ENCODE peak calls at places on chromosomes 7 and 10, in four cellular contexts. One of them, this sample, is unnamed.

GRCh38 chr10:13348216-13349017 is at the start of gene SEPHS1:
- DNase-seq in ovary: peak; percentile 60
- DNase-seq in cardiac fibroblast: peak; percentile 82
- DNase-seq in tibial nerve: peak; percentile 27
- DNase-seq in this sample: peak; percentile 68

GRCh38 chr7:36303202-36304098 is 86.2 kb upstream of the ANLN start:
- DNase-seq in tibial nerve: peak; percentile 79
- DNase-seq in ovary: peak; percentile 78
- DNase-seq in cardiac fibroblast: peak; percentile 94
- DNase-seq in this sample: peak; percentile 97

GRCh38 chr7:77428777-77429231 is 12.7 kb upstream of the GSAP start:
- DNase-seq in ovary: no peak
- DNase-seq in cardiac fibroblast: peak; percentile 50
- DNase-seq in tibial nerve: no peak
- DNase-seq in this sample: no peak

GRCh38 chr10:48800283-48800675 is 115.6 kb downstream of the WDFY4 start:
- DNase-seq in tibial nerve: no peak
- DNase-seq in ovary: no peak
- DNase-seq in cardiac fibroblast: no peak
- DNase-seq in this sample: no peak

GRCh38 chr10:82282782-82283456 is 407.9 kb downstream of the NRG3 start:
- DNase-seq in ovary: no peak
- DNase-seq in cardiac fibroblast: no peak
- DNase-seq in tibial nerve: no peak
- DNase-seq in this sample: no peak

GRCh38 chr10:68096913-68097509 is 12.3 kb upstream of the MYPN start:
- DNase-seq in cardiac fibroblast: peak; percentile 84
- DNase-seq in ovary: no peak
- DNase-seq in tibial nerve: no peak
- DNase-seq in this sample: peak; percentile 93

GRCh38 chr10:86711957-86712708 is 43.8 kb downstream of the LDB3 start:
- DNase-seq in tibial nerve: peak; percentile 42
- DNase-seq in cardiac fibroblast: peak; percentile 38
- DNase-seq in ovary: peak; percentile 62
- DNase-seq in this sample: peak; percentile 28

GRCh38 chr7:155521743-155522398 is 24.5 kb downstream of the CNPY1 start:
- DNase-seq in tibial nerve: no peak
- DNase-seq in cardiac fibroblast: no peak
- DNase-seq in ovary: no peak
- DNase-seq in this sample: no peak

GRCh38 chr7:100908512-100908911 is 12.8 kb upstream of the ACHE start:
- DNase-seq in tibial nerve: no peak
- DNase-seq in cardiac fibroblast: no peak
- DNase-seq in ovary: no peak
- DNase-seq in this sample: no peak

GRCh38 chr7:137484326-137484725 is 140.8 kb upstream of the PTN start:
- DNase-seq in ovary: no peak
- DNase-seq in cardiac fibroblast: no peak
- DNase-seq in tibial nerve: no peak
- DNase-seq in this sample: peak; percentile 26

GRCh38 chr7:101163281-101164070 is 1.9 kb downstream of the VGF start:
- DNase-seq in tibial nerve: no peak
- DNase-seq in cardiac fibroblast: no peak
- DNase-seq in ovary: no peak
- DNase-seq in this sample: no peak

GRCh38 chr10:15344876-15345285 is 26.2 kb downstream of the FAM171A1 start:
- DNase-seq in cardiac fibroblast: peak; percentile 93
- DNase-seq in tibial nerve: peak; percentile 33
- DNase-seq in ovary: no peak
- DNase-seq in this sample: peak; percentile 34

GRCh38 chr7:121195859-121196588 is 132.8 kb upstream of the WNT16 start:
- DNase-seq in tibial nerve: no peak
- DNase-seq in cardiac fibroblast: no peak
- DNase-seq in ovary: no peak
- DNase-seq in this sample: peak; percentile 9

GRCh38 chr7:1567082-1567771 is 2.6 kb downstream of the PSMG3 start:
- DNase-seq in ovary: no peak
- DNase-seq in cardiac fibroblast: no peak
- DNase-seq in tibial nerve: peak; percentile 66
- DNase-seq in this sample: peak; percentile 82

GRCh38 chr10:61902448-61903183 is 1.1 kb downstream of the ARID5B start:
- DNase-seq in tibial nerve: peak; percentile 52
- DNase-seq in ovary: peak; percentile 54
- DNase-seq in cardiac fibroblast: peak; percentile 77
- DNase-seq in this sample: peak; percentile 59

GRCh38 chr7:151745706-151746105 is 131.2 kb downstream of the PRKAG2 start:
- DNase-seq in cardiac fibroblast: no peak
- DNase-seq in ovary: no peak
- DNase-seq in tibial nerve: no peak
- DNase-seq in this sample: no peak

GRCh38 chr10:102629661-102630614 is 14.3 kb upstream of the TRIM8 start:
- DNase-seq in tibial nerve: no peak
- DNase-seq in cardiac fibroblast: peak; percentile 90
- DNase-seq in ovary: no peak
- DNase-seq in this sample: peak; percentile 91

GRCh38 chr7:90592036-90592435 is 4.1 kb upstream of the CDK14 start:
- DNase-seq in cardiac fibroblast: no peak
- DNase-seq in ovary: no peak
- DNase-seq in tibial nerve: no peak
- DNase-seq in this sample: no peak

GRCh38 chr10:42952358-42952757 is 124.5 kb upstream of the RET start:
- DNase-seq in ovary: no peak
- DNase-seq in cardiac fibroblast: no peak
- DNase-seq in tibial nerve: no peak
- DNase-seq in this sample: peak; percentile 2

GRCh38 chr7:16067695-16068094 is 353.6 kb downstream of the CRPPA start:
- DNase-seq in cardiac fibroblast: no peak
- DNase-seq in tibial nerve: peak; percentile 21
- DNase-seq in ovary: no peak
- DNase-seq in this sample: no peak

GRCh38 chr10:85510682-85511081 is 855.9 kb downstream of the GRID1 start:
- DNase-seq in cardiac fibroblast: no peak
- DNase-seq in tibial nerve: no peak
- DNase-seq in ovary: no peak
- DNase-seq in this sample: no peak

GRCh38 chr7:44188480-44189225 is 586 bp downstream of the GCK start:
- DNase-seq in tibial nerve: no peak
- DNase-seq in cardiac fibroblast: no peak
- DNase-seq in ovary: no peak
- DNase-seq in this sample: no peak

GRCh38 chr7:138030679-138031351 is 28.9 kb upstream of the CREB3L2 start:
- DNase-seq in cardiac fibroblast: peak; percentile 6
- DNase-seq in ovary: no peak
- DNase-seq in tibial nerve: no peak
- DNase-seq in this sample: no peak

GRCh38 chr10:5744849-5745248 is 60.2 kb downstream of the TASOR2 start:
- DNase-seq in tibial nerve: no peak
- DNase-seq in cardiac fibroblast: no peak
- DNase-seq in ovary: no peak
- DNase-seq in this sample: no peak

GRCh38 chr7:55420535-55420934 is 55.4 kb downstream of the LANCL2 start:
- DNase-seq in tibial nerve: no peak
- DNase-seq in ovary: no peak
- DNase-seq in cardiac fibroblast: peak; percentile 13
- DNase-seq in this sample: no peak

GRCh38 chr10:97195654-97196212 is 10.0 kb upstream of the SLIT1 start:
- DNase-seq in tibial nerve: no peak
- DNase-seq in cardiac fibroblast: no peak
- DNase-seq in ovary: no peak
- DNase-seq in this sample: no peak

GRCh38 chr7:44799939-44800338 is 3.5 kb downstream of the PPIA start:
- DNase-seq in cardiac fibroblast: no peak
- DNase-seq in ovary: no peak
- DNase-seq in tibial nerve: no peak
- DNase-seq in this sample: no peak

GRCh38 chr7:2016761-2017482 is 215.8 kb downstream of the MAD1L1 start:
- DNase-seq in tibial nerve: no peak
- DNase-seq in ovary: peak; percentile 6
- DNase-seq in cardiac fibroblast: no peak
- DNase-seq in this sample: no peak

GRCh38 chr7:99372275-99373085 is 2.0 kb upstream of the ARPC1B start:
- DNase-seq in ovary: no peak
- DNase-seq in tibial nerve: no peak
- DNase-seq in cardiac fibroblast: peak; percentile 58
- DNase-seq in this sample: peak; percentile 48

GRCh38 chr7:19079066-19079465 is 38.4 kb downstream of the TWIST1 start:
- DNase-seq in tibial nerve: no peak
- DNase-seq in cardiac fibroblast: peak; percentile 19
- DNase-seq in ovary: no peak
- DNase-seq in this sample: peak; percentile 54

GRCh38 chr7:13179011-13179574 is 491.7 kb downstream of the ARL4A start:
- DNase-seq in tibial nerve: no peak
- DNase-seq in ovary: no peak
- DNase-seq in cardiac fibroblast: peak; percentile 17
- DNase-seq in this sample: no peak

GRCh38 chr7:41696323-41696916 is 6.5 kb downstream of the INHBA start:
- DNase-seq in ovary: peak; percentile 87
- DNase-seq in cardiac fibroblast: peak; percentile 89
- DNase-seq in tibial nerve: peak; percentile 88
- DNase-seq in this sample: peak; percentile 75

GRCh38 chr10:33277135-33277536 is 57.3 kb downstream of the NRP1 start:
- DNase-seq in tibial nerve: peak; percentile 34
- DNase-seq in cardiac fibroblast: peak; percentile 43
- DNase-seq in ovary: no peak
- DNase-seq in this sample: peak; percentile 69

GRCh38 chr7:128830231-128831177 is at the start of gene FLNC:
- DNase-seq in tibial nerve: no peak
- DNase-seq in ovary: peak; percentile 73
- DNase-seq in cardiac fibroblast: peak; percentile 73
- DNase-seq in this sample: peak; percentile 78

GRCh38 chr7:45347804-45348203 is 190.2 kb downstream of the RAMP3 start:
- DNase-seq in tibial nerve: no peak
- DNase-seq in ovary: no peak
- DNase-seq in cardiac fibroblast: no peak
- DNase-seq in this sample: peak; percentile 47

GRCh38 chr7:70621954-70622596 is 509.9 kb upstream of the GALNT17 start:
- DNase-seq in ovary: no peak
- DNase-seq in tibial nerve: no peak
- DNase-seq in cardiac fibroblast: no peak
- DNase-seq in this sample: no peak

GRCh38 chr7:116957874-116958273 is 4.6 kb downstream of the ST7 start:
- DNase-seq in cardiac fibroblast: no peak
- DNase-seq in ovary: no peak
- DNase-seq in tibial nerve: no peak
- DNase-seq in this sample: no peak

GRCh38 chr7:33853361-33854062 is 51.8 kb upstream of the BMPER start:
- DNase-seq in ovary: no peak
- DNase-seq in tibial nerve: no peak
- DNase-seq in cardiac fibroblast: peak; percentile 76
- DNase-seq in this sample: peak; percentile 90

GRCh38 chr10:86344714-86345161 is 21.9 kb downstream of the GRID1 start:
- DNase-seq in cardiac fibroblast: no peak
- DNase-seq in tibial nerve: no peak
- DNase-seq in ovary: no peak
- DNase-seq in this sample: no peak

DNA sequence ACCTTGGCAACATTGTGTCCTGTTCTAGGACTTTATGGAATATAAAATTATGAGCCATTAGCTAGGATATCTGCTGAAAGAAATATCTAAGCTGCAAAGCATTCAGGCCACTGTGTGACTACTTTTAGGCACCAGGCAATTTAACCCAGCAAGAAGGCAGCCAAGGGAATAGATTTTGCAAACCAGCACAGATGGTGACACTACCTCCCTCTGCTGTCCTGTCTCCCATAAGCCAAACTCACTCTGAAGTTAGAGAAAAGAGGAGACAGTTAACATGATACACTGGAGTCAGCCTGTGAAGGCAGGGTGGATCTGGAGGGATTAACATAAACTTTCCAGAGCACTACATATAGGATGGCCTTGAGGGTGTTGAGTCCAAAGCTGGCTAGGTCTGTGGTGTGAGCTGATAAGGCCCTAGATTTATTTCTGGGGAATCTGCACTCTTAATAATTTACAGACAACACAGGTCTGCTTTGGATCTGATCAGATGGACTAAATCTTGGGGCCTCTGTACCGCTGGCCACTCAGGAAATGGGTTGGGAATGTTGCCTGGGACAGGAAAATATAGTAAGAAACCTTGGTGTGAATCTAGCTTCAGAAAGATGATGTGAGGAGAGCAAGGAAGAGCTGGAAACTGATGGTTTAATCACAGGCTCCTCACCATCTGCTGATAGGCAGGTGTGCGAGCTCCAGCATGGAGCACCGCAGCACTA is 230.0 kb upstream of the PRSS1 start:
- DNase-seq in ovary: no peak
- DNase-seq in cardiac fibroblast: peak; percentile 12
- DNase-seq in tibial nerve: no peak
- DNase-seq in this sample: no peak
- TF ChIP-seq CTCF in ovary: no peak
- TF ChIP-seq CTCF in cardiac fibroblast: no peak
- TF ChIP-seq CTCF in tibial nerve: no peak
- TF ChIP-seq CTCF in this sample: no peak

GRCh38 chr7:141012696-141013344 is 1.9 kb downstream of the MRPS33 start:
- DNase-seq in tibial nerve: no peak
- DNase-seq in cardiac fibroblast: no peak
- DNase-seq in ovary: no peak
- DNase-seq in this sample: no peak
- H3K4me3 ChIP-seq in tibial nerve: no peak overlapping the region
- H3K4me3 ChIP-seq in cardiac fibroblast: no peak overlapping the region
- H3K4me3 ChIP-seq in ovary: no peak overlapping the region
- H3K4me3 ChIP-seq in this sample: no peak overlapping the region

GRCh38 chr7:130793855-130794618 is 60.0 kb upstream of the KLF14 start:
- DNase-seq in ovary: peak; percentile 36
- DNase-seq in tibial nerve: peak; percentile 26
- DNase-seq in cardiac fibroblast: peak; percentile 19
- DNase-seq in this sample: peak; percentile 50
- TF ChIP-seq CTCF in ovary: no peak
- TF ChIP-seq CTCF in tibial nerve: no peak
- TF ChIP-seq CTCF in cardiac fibroblast: peak; percentile 20
- TF ChIP-seq CTCF in this sample: peak; percentile 47

GRCh38 chr7:126702242-126703016 is 550.3 kb downstream of the GRM8 start:
- DNase-seq in ovary: no peak
- DNase-seq in cardiac fibroblast: peak; percentile 62
- DNase-seq in tibial nerve: no peak
- DNase-seq in this sample: peak; percentile 18

GRCh38 chr7:126699707-126700106 is 553.0 kb downstream of the GRM8 start:
- DNase-seq in ovary: no peak
- DNase-seq in cardiac fibroblast: no peak
- DNase-seq in tibial nerve: no peak
- DNase-seq in this sample: no peak

GRCh38 chr7:126698446-126698845 is 554.3 kb downstream of the GRM8 start:
- DNase-seq in cardiac fibroblast: no peak
- DNase-seq in tibial nerve: no peak
- DNase-seq in ovary: no peak
- DNase-seq in this sample: no peak

GRCh38 chr7:126698909-126699308 is 553.8 kb downstream of the GRM8 start:
- DNase-seq in ovary: no peak
- DNase-seq in tibial nerve: no peak
- DNase-seq in cardiac fibroblast: no peak
- DNase-seq in this sample: no peak

GRCh38 chr7:126700807-126701604 is 551.7 kb downstream of the GRM8 start:
- DNase-seq in tibial nerve: no peak
- DNase-seq in ovary: no peak
- DNase-seq in cardiac fibroblast: peak; percentile 93
- DNase-seq in this sample: peak; percentile 90
- H3K4me3 ChIP-seq in tibial nerve: no peak overlapping the region
- H3K4me3 ChIP-seq in ovary: no peak overlapping the region
- H3K4me3 ChIP-seq in cardiac fibroblast: no peak overlapping the region
- H3K4me3 ChIP-seq in this sample: peak overlapping the region; percentile 16